ENCODE peak calls at places on chromosomes 16 and 17, in eight cellular contexts. O, N, S, P, F, Y, T and D are unnamed samples.

GRCh38 chr16:20507280-20507679 is 56.0 kb downstream of the ACSM2A start:
- DNase-seq in S (no peak), F (no peak), Y (no peak), T (no peak), O (no peak), N (no peak), P (no peak), D (no peak)

GRCh38 chr16:53864819-53865491 is 161.0 kb downstream of the FTO start:
- DNase-seq in S (no peak), P (no peak), Y (no peak), T (no peak), N (no peak), F (no peak), O (no peak), D (no peak)

GRCh38 chr16:85670840-85671239 is 17.9 kb downstream of the GINS2 start:
- DNase-seq in S (no peak), N (no peak), P (peak), Y (no peak), O (no peak), T (no peak), F (no peak), D (no peak)

GRCh38 chr16:72284042-72284789 is 112.3 kb upstream of the PMFBP1 start:
- DNase-seq in P (no peak), Y (no peak), F (no peak), T (no peak), S (no peak), N (no peak), O (no peak), D (no peak)

GRCh38 chr16:67034478-67034877 is 5.5 kb downstream of the CBFB start:
- DNase-seq in Y (no peak), T (no peak), N (no peak), S (no peak), F (peak), P (no peak), O (no peak), D (no peak)

GRCh38 chr17:50903604-50904521 is 37.7 kb upstream of the TOB1 start:
- DNase-seq in O (no peak), T (peak), N (peak), F (no peak), P (no peak), S (no peak), Y (no peak), D (peak)

GRCh38 chr17:7107012-7107754 is 7.4 kb downstream of the ASGR2 start:
- DNase-seq in F (no peak), Y (no peak), P (no peak), T (no peak), O (no peak), N (no peak), S (no peak), D (no peak)

GRCh38 chr17:18070861-18071340 is 16.8 kb upstream of the DRG2 start:
- DNase-seq in S (no peak), Y (no peak), F (no peak), T (no peak), O (no peak), P (no peak), N (no peak), D (no peak)

GRCh38 chr17:76868176-76868668 is at the start of gene MGAT5B:
- DNase-seq in P (peak), F (peak), T (peak), S (peak), O (peak), N (peak), Y (peak), D (peak)

GRCh38 chr17:69245617-69246016 is 17.0 kb upstream of the ABCA10 start:
- DNase-seq in S (no peak), O (no peak), F (no peak), N (no peak), T (no peak), Y (no peak), P (no peak), D (no peak)

GRCh38 chr16:59478806-59479205 is 744.7 kb upstream of the GOT2 start:
- DNase-seq in Y (no peak), P (no peak), T (no peak), N (no peak), F (no peak), S (no peak), O (no peak), D (no peak)

GRCh38 chr16:69707920-69708683 is 18.3 kb downstream of the NQO1 start:
- DNase-seq in F (no peak), N (no peak), O (no peak), T (no peak), S (no peak), Y (no peak), P (no peak), D (no peak)